ENCODE peak calls at places on chromosomes 2 and 18, in four cellular contexts. Y is K562, H is GM12878, Q is HepG2. B is an unnamed sample.

GRCh38 chr2:154264024-154264423 is 392.3 kb downstream of the GALNT13 start:
- DNase-seq in Y (no peak), H (no peak), Q (no peak), B (no peak)

GRCh38 chr18:27843783-27844415 is 333.0 kb downstream of the CDH2 start:
- DNase-seq in Y (no peak), H (no peak), Q (no peak), B (no peak)

GRCh38 chr2:136319227-136319626 is 201.3 kb upstream of the CXCR4 start:
- DNase-seq in Y (no peak), H (no peak), Q (no peak), B (no peak)

GRCh38 chr2:24791452-24791851 is 1.7 kb downstream of the PTRHD1 start:
- DNase-seq in Y (no peak), H (no peak), Q (no peak), B (no peak)

GRCh38 chr18:76968073-76968472 is 145.7 kb downstream of the ZNF236 start:
- DNase-seq in Y (no peak), H (no peak), Q (no peak), B (no peak)

GRCh38 chr2:74712223-74713053 is 58.4 kb downstream of the SEMA4F start:
- DNase-seq in Y (no peak), H (no peak), Q (no peak), B (no peak)

GRCh38 chr2:159906315-159906714 is 108.3 kb upstream of the CD302 start:
- DNase-seq in Y (no peak), H (no peak), Q (peak; percentile 82), B (no peak)

GRCh38 chr2:106197878-106198277 is 3.8 kb upstream of the UXS1 start:
- DNase-seq in Y (no peak), H (no peak), Q (peak; percentile 93), B (no peak)

GRCh38 chr18:741931-742512 is 29.6 kb upstream of the ENOSF1 start:
- DNase-seq in Y (peak; percentile 58), H (peak; percentile 30), Q (peak; percentile 36), B (peak; percentile 61)

GRCh38 chr2:6944546-6944945 is 27.3 kb downstream of the RNF144A start:
- DNase-seq in Y (no peak), H (no peak), Q (no peak), B (no peak)

GRCh38 chr2:417662-418061 is 129.8 kb upstream of the ALKAL2 start:
- DNase-seq in Y (no peak), H (no peak), Q (no peak), B (no peak)

GRCh38 chr2:230234122-230234722 is 8.7 kb downstream of the SP140 start:
- DNase-seq in Y (no peak), H (no peak), Q (no peak), B (no peak)

GRCh38 chr18:33596178-33596854 is 18.3 kb downstream of the ASXL3 start:
- DNase-seq in Y (no peak), H (no peak), Q (no peak), B (no peak)

GRCh38 chr2:180472133-180472532 is 465.0 kb upstream of the CWC22 start:
- DNase-seq in Y (no peak), H (no peak), Q (no peak), B (no peak)

GRCh38 chr18:72672364-72673151 is 128.4 kb upstream of the CBLN2 start:
- DNase-seq in Y (peak; percentile 10), H (no peak), Q (peak; percentile 25), B (peak; percentile 60)

GRCh38 chr2:127133793-127134192 is 26.8 kb upstream of the BIN1 start:
- DNase-seq in Y (no peak), H (no peak), Q (no peak), B (no peak)

GRCh38 chr2:41735446-41735845 is 312.4 kb upstream of the PKDCC start:
- DNase-seq in Y (no peak), H (no peak), Q (no peak), B (no peak)

GRCh38 chr2:54090521-54091117 is 24.8 kb upstream of the ACYP2 start:
- DNase-seq in Y (no peak), H (no peak), Q (no peak), B (no peak)

GRCh38 chr2:71721362-71721665 is 268.0 kb downstream of the DYSF start:
- DNase-seq in Y (no peak), H (no peak), Q (no peak), B (no peak)

GRCh38 chr18:13276530-13277520 is 58.3 kb downstream of the LDLRAD4 start:
- DNase-seq in Y (no peak), H (no peak), Q (no peak), B (no peak)

GRCh38 chr2:60554649-60555065 is 1.2 kb upstream of the BCL11A start:
- DNase-seq in Y (peak; percentile 24), H (no peak), Q (no peak), B (peak; percentile 52)

GRCh38 chr2:64622443-64623231 is 31.1 kb downstream of the SERTAD2 start:
- DNase-seq in Y (no peak), H (no peak), Q (no peak), B (no peak)

GRCh38 chr18:51290864-51291263 is 93.4 kb upstream of the MEX3C start:
- DNase-seq in Y (no peak), H (no peak), Q (no peak), B (no peak)

GRCh38 chr18:51288582-51288981 is 91.1 kb upstream of the MEX3C start:
- DNase-seq in Y (no peak), H (no peak), Q (no peak), B (no peak)

DNA sequence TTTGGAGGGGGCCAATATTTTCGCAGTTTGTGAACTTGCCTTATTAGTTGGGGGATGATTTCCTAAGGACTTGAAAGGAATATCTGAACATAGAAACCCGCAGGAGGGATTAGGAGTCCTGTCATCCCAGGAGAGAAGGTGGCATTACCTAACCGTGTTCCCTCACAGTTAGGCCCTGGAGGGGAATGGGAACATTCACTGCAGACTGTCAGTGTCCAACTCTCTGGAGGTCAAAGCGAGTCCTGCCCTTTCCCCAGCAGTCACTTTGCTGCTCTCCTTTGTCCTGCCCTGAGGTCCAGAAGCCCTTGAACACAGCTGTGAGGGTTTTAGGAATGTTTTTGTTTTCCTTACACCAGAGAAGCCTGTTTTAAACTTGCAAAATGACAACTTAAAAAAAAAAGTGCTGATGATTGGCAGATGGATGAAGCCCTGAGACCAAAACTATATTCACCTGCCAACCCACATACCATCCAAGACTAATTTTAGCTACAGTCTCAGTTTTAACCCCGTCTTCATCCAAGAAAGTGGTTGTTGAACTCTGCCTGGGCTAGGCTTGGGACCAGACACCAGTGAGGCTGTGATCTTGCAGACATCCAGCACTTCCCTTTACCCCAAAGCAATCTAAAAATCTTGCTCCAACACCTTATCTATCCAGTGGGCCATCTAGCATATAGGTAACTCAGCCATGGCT is 90.5 kb upstream of the MEX3C start:
- DNase-seq in Y (no peak), H (no peak), Q (no peak), B (no peak)
- TF ChIP-seq SIN3A in Y (no peak), H (no peak), Q (no peak), B (no peak)

GRCh38 chr2:28662468-28663095 is 89.0 kb upstream of the PPP1CB start:
- DNase-seq in Y (no peak), H (no peak), Q (no peak), B (no peak)
- TF ChIP-seq SIN3A in Y (no peak), H (no peak), Q (no peak), B (no peak)

DNA sequence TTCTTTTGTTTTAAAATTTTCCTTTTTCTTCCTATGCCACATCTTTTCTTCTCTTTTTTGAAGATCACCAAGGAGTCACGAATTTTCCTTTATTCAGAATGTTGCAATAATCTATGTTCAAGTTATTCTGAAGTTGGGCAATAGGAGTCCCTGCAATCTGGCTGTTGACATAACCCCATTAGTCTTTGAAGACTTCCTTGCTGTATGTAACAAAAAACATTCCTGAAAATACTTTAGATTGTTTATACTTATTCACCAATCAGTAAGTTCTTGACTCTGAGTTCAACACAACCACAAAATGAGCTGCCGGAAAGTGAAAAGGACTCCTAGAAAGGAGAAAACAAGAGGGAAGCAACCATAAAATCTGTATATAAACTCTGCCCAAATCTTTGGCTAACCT is 62.8 kb downstream of the TMEM237 start:
- DNase-seq in Y (no peak), H (no peak), Q (peak; percentile 44), B (no peak)
- TF ChIP-seq SIN3A in Y (no peak), H (no peak), Q (no peak), B (no peak)

GRCh38 chr18:36188912-36189311 is 1.6 kb downstream of the MOCOS start:
- DNase-seq in Y (no peak), H (no peak), Q (no peak), B (no peak)
- TF ChIP-seq SIN3A in Y (no peak), H (no peak), Q (no peak), B (no peak)

DNA sequence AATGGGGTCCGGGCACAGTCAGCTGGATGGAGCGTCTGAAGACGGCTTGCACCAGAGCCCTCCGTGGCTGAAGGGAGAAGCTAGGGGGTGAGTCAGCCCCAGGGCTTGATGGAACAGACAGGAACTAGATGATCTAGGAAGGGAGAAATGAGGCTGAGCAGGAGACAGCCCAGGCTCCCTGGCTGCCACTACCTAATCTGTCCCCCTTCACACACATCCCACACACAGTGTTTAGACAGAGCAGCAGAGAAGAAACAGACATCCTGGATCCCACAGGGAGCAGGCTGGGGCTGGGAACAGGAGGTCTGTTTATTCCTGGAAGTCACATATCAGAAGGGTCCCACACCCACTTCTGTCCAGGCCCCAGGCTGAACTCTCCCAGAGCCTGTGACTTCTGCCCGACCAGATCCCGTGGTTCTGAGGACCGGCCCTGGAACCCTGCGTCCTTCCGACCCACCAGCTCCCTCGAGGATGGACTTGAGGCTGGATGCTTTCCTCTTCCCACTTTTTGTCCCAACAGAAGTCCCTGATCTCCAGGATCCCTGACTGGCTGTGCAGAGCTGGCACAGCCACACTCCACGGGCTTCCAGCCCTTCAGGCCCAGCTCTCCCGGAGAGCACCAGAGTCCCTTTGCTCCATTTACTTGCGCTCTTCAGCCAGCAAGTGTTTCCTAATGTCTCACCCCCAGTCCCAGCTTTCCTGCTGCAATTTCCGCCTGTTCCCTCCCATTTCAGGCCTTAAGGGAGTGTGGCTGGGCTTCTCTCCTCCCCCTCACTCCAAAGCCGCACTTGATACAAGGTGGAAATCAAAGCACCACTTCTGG is 1.5 kb upstream of the GPBAR1 start:
- DNase-seq in Y (no peak), H (no peak), Q (no peak), B (peak; percentile 81)
- TF ChIP-seq SIN3A in Y (no peak), H (no peak), Q (no peak), B (no peak)

DNA sequence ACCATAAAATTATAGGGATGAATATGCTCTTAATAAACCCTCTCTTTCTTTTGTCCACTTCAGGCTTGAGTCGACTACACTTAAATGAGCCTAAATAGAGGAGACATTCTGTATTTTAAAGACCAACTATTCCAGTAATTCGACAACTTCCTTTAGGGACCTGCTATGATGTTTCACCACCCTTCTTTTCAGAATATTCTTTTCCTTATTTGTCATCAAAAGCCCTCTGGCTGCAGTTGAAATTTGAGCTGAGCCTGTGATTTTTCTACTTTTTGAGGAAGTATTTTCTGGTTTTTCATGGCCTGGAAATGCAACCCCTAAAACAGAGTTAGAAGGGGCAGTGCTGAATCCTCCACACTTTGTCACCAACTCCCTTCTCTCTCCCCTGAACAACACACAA is 286.9 kb downstream of the EPHA4 start:
- DNase-seq in Y (no peak), H (no peak), Q (no peak), B (no peak)
- TF ChIP-seq SIN3A in Y (no peak), H (no peak), Q (no peak), B (no peak)

B was measured in SK-N-SH.